ENCODE peak calls at places on chromosomes 6 and 20, in four cellular contexts. G, M, B and Q are unnamed samples. For H3K36me3 and H3K4me1, the result is how much of the 10 kb centered on the place peaks cover.

GRCh38 chr6:170180671-170181337 is 110.1 kb downstream of the DLL1 start:
- DNase-seq in B (peak), M (no peak), G (no peak), Q (no peak)

GRCh38 chr6:13767121-13767794 is 47.1 kb downstream of the MCUR1 start:
- DNase-seq in M (no peak), B (peak), G (peak), Q (peak)

GRCh38 chr6:144582939-144583613 is 297.9 kb downstream of the UTRN start:
- DNase-seq in B (no peak), G (peak), M (no peak), Q (peak)

GRCh38 chr6:30480536-30481156 is 8.7 kb upstream of the HLA-E start:
- DNase-seq in M (no peak), G (no peak), B (no peak), Q (no peak)

GRCh38 chr6:20334334-20334733 is 67.3 kb upstream of the E2F3 start:
- DNase-seq in G (peak), B (no peak), M (no peak), Q (no peak)

GRCh38 chr6:124463271-124463670 is 499.0 kb upstream of the RNF217 start:
- DNase-seq in B (no peak), M (no peak), G (no peak), Q (no peak)

GRCh38 chr6:22569281-22570184 is at the start of gene HDGFL1:
- DNase-seq in M (no peak), B (no peak), G (peak), Q (no peak)

GRCh38 chr6:77492529-77492928 is 29.2 kb upstream of the HTR1B start:
- DNase-seq in B (no peak), M (no peak), G (no peak), Q (peak)

GRCh38 chr6:144548525-144548924 is 263.4 kb downstream of the UTRN start:
- DNase-seq in B (no peak), G (no peak), M (no peak), Q (no peak)

GRCh38 chr6:26044140-26045045 is 42.8 kb upstream of the HFE start:
- DNase-seq in B (no peak), G (no peak), M (no peak), Q (no peak)

GRCh38 chr20:10047427-10047826 is 12.6 kb downstream of the ANKEF1 start:
- DNase-seq in B (no peak), G (no peak), M (no peak), Q (no peak)

GRCh38 chr20:20611165-20611564 is 101.3 kb downstream of the RALGAPA2 start:
- DNase-seq in B (no peak), M (no peak), G (no peak), Q (no peak)

GRCh38 chr20:20612251-20612650 is 100.2 kb downstream of the RALGAPA2 start:
- DNase-seq in B (no peak), G (no peak), M (no peak), Q (no peak)

GRCh38 chr20:20606046-20606445 is 106.4 kb downstream of the RALGAPA2 start:
- DNase-seq in B (no peak), M (no peak), G (no peak), Q (no peak)

GRCh38 chr20:20606881-20607280 is 105.6 kb downstream of the RALGAPA2 start:
- DNase-seq in B (no peak), M (no peak), G (no peak), Q (no peak)

DNA sequence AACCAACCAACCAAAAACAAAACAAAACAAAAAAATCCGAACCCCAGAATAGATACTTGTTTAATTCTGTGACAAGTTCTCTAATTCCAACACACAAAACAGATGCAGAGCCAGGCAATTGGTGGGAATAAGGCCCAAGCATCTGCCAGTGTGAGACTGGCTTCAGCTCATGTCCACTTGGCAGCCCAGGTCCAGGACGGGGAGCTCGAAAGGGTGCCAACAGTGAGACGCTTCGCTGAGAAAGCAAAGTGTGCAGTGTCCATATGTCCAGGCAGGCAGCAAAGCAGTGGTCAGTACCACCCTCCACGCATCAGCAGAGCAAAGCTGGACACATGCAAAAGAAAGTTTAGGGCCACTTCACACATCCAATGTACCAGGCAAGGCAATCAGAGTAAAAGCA is 102.9 kb downstream of the RALGAPA2 start:
- DNase-seq in M (no peak), G (no peak), B (no peak), Q (no peak)
- H3K36me3 ChIP-seq in M (under half), G (under half), B (under half), Q (under half)

GRCh38 chr6:88750936-88751335 is 212.5 kb downstream of the RNGTT start:
- DNase-seq in M (no peak), G (no peak), B (no peak), Q (no peak)
- H3K4me1 ChIP-seq in M (under half), G (under half), B (under half), Q (under half)

GRCh38 chr6:85641522-85641915 is 1.2 kb downstream of the SYNCRIP start:
- DNase-seq in M (peak), B (no peak), G (no peak), Q (no peak)
- H3K36me3 ChIP-seq in M (under half), B (under half), G (under half), Q (under half)

GRCh38 chr6:133768656-133769295 is 120.1 kb upstream of the TCF21 start:
- DNase-seq in M (peak), B (peak), G (peak), Q (peak)

GRCh38 chr6:133761706-133762105 is 127.2 kb upstream of the TCF21 start:
- DNase-seq in G (no peak), B (no peak), M (peak), Q (no peak)

GRCh38 chr6:133767571-133767970 is 121.3 kb upstream of the TCF21 start:
- DNase-seq in G (no peak), B (no peak), M (peak), Q (no peak)

GRCh38 chr6:133764011-133764812 is 124.7 kb upstream of the TCF21 start:
- DNase-seq in B (no peak), G (no peak), M (peak), Q (no peak)

DNA sequence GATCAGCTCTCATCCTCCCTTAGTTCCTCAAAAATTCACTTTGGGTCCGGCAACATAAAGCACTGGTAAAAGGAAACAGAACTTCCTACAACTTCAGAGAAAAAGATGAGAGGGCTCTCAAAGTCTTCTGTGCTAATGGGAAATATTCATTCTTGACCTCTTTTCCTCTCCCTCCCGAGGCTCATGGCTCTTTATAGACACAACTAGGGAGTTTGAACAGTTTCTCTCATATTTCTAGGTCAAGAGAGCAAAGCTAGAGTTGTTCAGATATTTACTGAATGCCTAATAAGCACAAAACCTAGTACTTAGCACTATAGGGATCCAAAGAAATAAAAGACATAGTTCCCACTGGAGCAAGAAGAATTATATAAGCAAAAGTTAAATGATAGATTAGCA is 124.1 kb upstream of the TCF21 start:
- DNase-seq in M (no peak), B (no peak), G (no peak), Q (no peak)
- H3K4me1 ChIP-seq in M (under half), B (under half), G (under half), Q (under half)

DNA sequence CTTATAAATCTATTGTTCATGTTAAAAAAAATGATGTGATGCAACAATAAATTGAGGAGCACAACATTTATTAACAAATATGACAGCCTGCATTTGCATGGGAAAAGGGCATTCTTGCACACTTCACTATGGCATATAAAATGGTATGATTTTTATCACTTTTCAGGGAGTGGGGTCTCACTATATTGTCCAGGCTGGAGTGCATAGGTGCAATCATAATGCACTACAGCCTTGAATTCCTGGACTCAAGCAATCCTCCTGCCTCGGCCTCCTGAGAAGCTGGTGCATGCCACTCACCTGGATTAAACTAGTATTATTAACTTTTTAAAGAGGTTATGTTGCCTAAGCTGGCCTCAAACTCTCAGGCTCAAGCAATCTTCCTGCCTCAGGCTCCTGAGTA is 11.4 kb downstream of the NUP43 start:
- DNase-seq in M (no peak), B (no peak), G (no peak), Q (no peak)
- H3K36me3 ChIP-seq in M (under half), B (under half), G (under half), Q (under half)

GRCh38 chr6:117531758-117532276 is 49.3 kb downstream of the DCBLD1 start:
- DNase-seq in G (no peak), M (no peak), B (no peak), Q (no peak)
- H3K4me1 ChIP-seq in G (under half), M (under half), B (under half), Q (under half)

GRCh38 chr20:62001178-62001715 is 64.4 kb downstream of the TAF4 start:
- DNase-seq in G (no peak), M (no peak), B (no peak), Q (no peak)
- H3K36me3 ChIP-seq in G (under half), M (under half), B (under half), Q (under half)

DNA sequence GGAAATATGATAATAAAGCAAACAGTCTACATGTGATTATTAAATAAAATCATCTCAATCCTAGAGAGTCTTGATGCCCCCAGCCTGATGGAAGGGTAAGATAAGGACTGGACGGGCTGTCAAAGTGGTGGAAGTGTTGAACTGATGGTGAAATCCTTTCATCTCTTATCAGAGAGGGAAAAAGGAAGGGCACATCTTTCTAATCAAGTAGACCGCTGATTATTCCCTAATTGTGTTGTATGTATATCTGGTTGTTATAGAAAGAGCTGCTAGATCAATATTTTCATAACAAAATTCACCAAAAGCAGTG is 184.5 kb downstream of the PDE7B start:
- DNase-seq in M (no peak), G (no peak), B (no peak), Q (no peak)
- H3K4me1 ChIP-seq in M (under half), G (under half), B (under half), Q (under half)

DNA sequence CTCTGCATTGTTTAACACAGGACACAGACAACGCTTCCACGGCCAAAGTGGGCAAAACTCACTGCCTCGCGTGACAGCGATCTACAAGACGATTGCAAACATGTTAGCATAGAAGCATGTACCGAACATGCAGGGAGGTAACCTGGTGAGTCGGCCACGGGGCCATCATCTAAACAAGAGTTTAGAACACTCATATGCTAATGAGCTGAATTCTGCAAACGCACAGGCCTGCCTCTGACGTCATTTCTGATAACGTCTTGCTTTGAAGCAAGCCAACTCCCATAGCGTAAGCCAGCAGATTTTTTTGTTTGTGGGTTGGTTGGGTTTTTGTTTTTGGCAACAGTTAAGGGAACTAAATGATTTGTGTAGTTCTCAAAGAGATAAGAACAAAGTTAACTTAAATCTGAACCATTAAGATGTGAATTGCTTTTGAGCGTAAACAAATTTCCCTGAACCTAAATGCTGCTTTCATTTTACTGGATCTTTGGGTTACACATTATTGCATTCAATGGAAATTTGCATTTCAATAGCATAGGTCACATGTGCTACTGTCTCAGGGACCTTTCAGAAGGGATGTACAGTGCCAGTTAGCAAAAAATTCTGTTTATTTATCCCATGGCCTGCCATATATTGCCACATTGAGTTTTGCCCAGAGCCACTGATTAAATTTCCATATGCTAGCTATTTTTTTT is 184.5 kb upstream of the PDE10A start:
- DNase-seq in M (no peak), B (peak), G (no peak), Q (peak)
- H3K36me3 ChIP-seq in M (under half), B (under half), G (under half), Q (under half)

DNA sequence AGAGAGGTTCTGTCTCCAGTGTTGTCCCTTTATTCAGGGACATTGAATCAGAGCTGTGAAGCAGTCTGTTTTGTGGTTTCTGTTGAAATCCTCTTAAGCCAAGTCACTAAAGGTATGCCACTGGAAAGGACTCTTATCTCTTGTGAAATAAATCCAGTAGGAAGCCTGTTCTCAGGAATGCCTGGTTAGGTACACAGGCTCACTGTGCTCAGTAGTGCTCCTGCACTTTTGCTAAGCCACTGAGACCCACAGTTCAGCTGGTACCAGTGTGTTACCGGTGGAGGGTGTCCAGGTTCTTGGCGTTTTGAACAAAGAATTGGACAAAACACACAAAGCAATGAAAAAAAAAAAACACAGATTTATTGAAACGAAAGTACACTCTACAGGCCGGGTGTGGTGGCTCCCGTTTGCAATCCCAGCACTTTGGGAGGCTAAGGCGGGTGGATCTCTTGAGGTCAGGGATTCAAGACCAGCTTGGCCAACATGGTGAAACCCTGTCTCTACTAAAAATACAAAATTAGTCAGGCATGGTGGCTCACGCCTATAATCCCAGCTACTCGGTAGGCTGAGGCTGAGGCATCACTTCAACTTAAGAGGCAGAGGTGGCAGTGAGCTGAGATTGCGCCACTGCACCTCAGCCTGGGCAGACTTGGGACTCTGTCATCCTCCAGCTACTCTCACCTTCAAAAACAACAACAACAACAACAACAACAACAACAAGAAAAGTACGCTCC is 186.1 kb downstream of the JARID2 start:
- DNase-seq in G (peak), M (no peak), B (no peak), Q (peak)
- H3K4me1 ChIP-seq in G (half or more), M (under half), B (under half), Q (under half)